ENCODE peak calls at places on chromosomes 11 and 22, in six cellular contexts. V is putamen; Z is RWPE1; U is iris pigment epithelial cell; P is effector memory CD8-positive, alpha-beta T cell; I is COR-L47. R is an unnamed sample.

GRCh38 chr22:18113680-18114394 is 3.2 kb downstream of the TUBA8 start:
- DNase-seq in V (no peak), Z (no peak), U (no peak), P (no peak), I (no peak), R (no peak)

GRCh38 chr11:44528103-44528502 is 37.4 kb upstream of the CD82 start:
- DNase-seq in V (no peak), Z (no peak), U (no peak), P (no peak), I (no peak), R (no peak)

GRCh38 chr11:105903113-105903512 is 118.9 kb downstream of the MSANTD4 start:
- DNase-seq in V (no peak), Z (no peak), U (peak; percentile 51), P (no peak), I (no peak), R (no peak)

GRCh38 chr22:22928666-22929380 is 41.2 kb downstream of the IGLL5 start:
- DNase-seq in V (no peak), Z (peak; percentile 13), U (peak; percentile 26), P (peak; percentile 50), I (no peak), R (no peak)

GRCh38 chr11:22491826-22492225 is 133.8 kb downstream of the FANCF start:
- DNase-seq in V (peak; percentile 2), Z (no peak), U (peak; percentile 43), P (no peak), I (peak; percentile 45), R (no peak)

GRCh38 chr11:134981824-134982223 is 569.8 kb upstream of the B3GAT1 start:
- DNase-seq in V (no peak), Z (no peak), U (no peak), P (no peak), I (no peak), R (no peak)

GRCh38 chr11:110782616-110783015 is 70.4 kb upstream of the ARHGAP20 start:
- DNase-seq in V (no peak), Z (no peak), U (no peak), P (no peak), I (no peak), R (no peak)

GRCh38 chr11:9726313-9727022 is 62.6 kb downstream of the SWAP70 start:
- DNase-seq in V (no peak), Z (peak; percentile 44), U (peak; percentile 91), P (no peak), I (peak; percentile 56), R (no peak)

GRCh38 chr11:93221539-93221938 is 23.7 kb upstream of the SLC36A4 start:
- DNase-seq in V (no peak), Z (no peak), U (no peak), P (no peak), I (peak; percentile 90), R (no peak)

GRCh38 chr22:23010430-23010829 is 59.9 kb upstream of the GNAZ start:
- DNase-seq in V (no peak), Z (no peak), U (no peak), P (no peak), I (no peak), R (no peak)

GRCh38 chr11:68852628-68853027 is 10.9 kb upstream of the CPT1A start:
- DNase-seq in V (no peak), Z (no peak), U (no peak), P (no peak), I (no peak), R (no peak)

GRCh38 chr11:117096140-117096972 is 1.9 kb downstream of the SIK3 start:
- DNase-seq in V (peak; percentile 88), Z (no peak), U (no peak), P (peak; percentile 40), I (no peak), R (peak; percentile 54)

R was measured in anterior cingulate cortex.